ENCODE peak calls at places on chromosomes 11 and 22, in six cellular contexts. J is uterus, Y is neural progenitor cell, O is adrenal gland, F is body of pancreas, E is heart left ventricle. Z is an unnamed sample.
A peak's percentile ranks its signal among the peaks of the same experiment; 100 is the strongest.

GRCh38 chr11:34631737-34632104 is 10.8 kb downstream of the EHF start:
- DNase-seq in F (peak; percentile 71), J (no peak), O (peak; percentile 51), E (no peak), Y (no peak), Z (no peak)

GRCh38 chr11:102494216-102494615 is 36.3 kb downstream of the MMP7 start:
- DNase-seq in O (no peak), Y (no peak), E (no peak), J (no peak), F (no peak), Z (no peak)

GRCh38 chr11:65150513-65151271 is 16.4 kb upstream of the SYVN1 start:
- DNase-seq in Y (no peak), J (peak; percentile 73), F (peak; percentile 94), E (peak; percentile 89), O (peak; percentile 98), Z (peak; percentile 50)

GRCh38 chr11:96204366-96204659 is 138.7 kb downstream of the MAML2 start:
- DNase-seq in E (no peak), Y (no peak), O (no peak), J (no peak), F (no peak), Z (no peak)

GRCh38 chr11:58549644-58550043 is 26.0 kb downstream of the LPXN start:
- DNase-seq in Y (no peak), O (no peak), E (peak; percentile 64), F (no peak), J (no peak), Z (no peak)

GRCh38 chr11:123493393-123494063 is 63.5 kb downstream of the GRAMD1B start:
- DNase-seq in F (no peak), E (no peak), O (no peak), Y (peak; percentile 33), J (no peak), Z (no peak)

GRCh38 chr11:130831506-130832385 is 84.5 kb downstream of the SNX19 start:
- DNase-seq in Y (peak; percentile 45), J (no peak), F (no peak), E (no peak), O (no peak), Z (no peak)

GRCh38 chr11:68337399-68337835 is 25.0 kb downstream of the LRP5 start:
- DNase-seq in F (no peak), J (no peak), E (no peak), Y (no peak), O (no peak), Z (no peak)

GRCh38 chr22:20904008-20904979 is 12.9 kb upstream of the CRKL start:
- DNase-seq in O (peak; percentile 70), E (no peak), F (no peak), J (peak; percentile 28), Y (no peak), Z (peak; percentile 27)

GRCh38 chr22:40044870-40045834 is 50.4 kb downstream of the FAM83F start:
- DNase-seq in J (peak; percentile 43), O (peak; percentile 53), E (peak; percentile 59), Y (peak; percentile 86), F (peak; percentile 69), Z (peak; percentile 75)

GRCh38 chr11:79087238-79087956 is 353.4 kb downstream of the TENM4 start:
- DNase-seq in O (no peak), Y (peak; percentile 71), J (no peak), E (no peak), F (no peak), Z (no peak)

GRCh38 chr22:38272373-38273134 is at the start of gene TMEM184B:
- DNase-seq in O (peak; percentile 75), J (peak; percentile 81), F (peak; percentile 86), E (peak; percentile 86), Y (peak; percentile 94), Z (peak; percentile 76)

GRCh38 chr22:28759861-28760560 is 12.5 kb upstream of the CCDC117 start:
- DNase-seq in J (no peak), Y (peak; percentile 28), E (no peak), F (no peak), O (no peak), Z (no peak)

GRCh38 chr22:50175191-50175461 is 4.6 kb downstream of the PANX2 start:
- DNase-seq in J (no peak), Y (no peak), F (no peak), E (peak; percentile 23), O (no peak), Z (no peak)

GRCh38 chr22:37020192-37020479 is 594 bp downstream of the MPST start:
- DNase-seq in J (peak; percentile 27), O (no peak), E (peak; percentile 43), F (peak; percentile 61), Y (no peak), Z (no peak)

GRCh38 chr22:39266398-39267030 is 21.7 kb upstream of the PDGFB start:
- DNase-seq in O (no peak), Y (no peak), F (no peak), E (peak; percentile 57), J (no peak), Z (no peak)

GRCh38 chr11:24356501-24356900 is 140.4 kb upstream of the LUZP2 start:
- DNase-seq in E (no peak), J (no peak), O (no peak), Y (peak; percentile 7), F (no peak), Z (no peak)

GRCh38 chr11:125091247-125091876 is 20.1 kb downstream of the TMEM218 start:
- DNase-seq in E (peak; percentile 54), Y (peak; percentile 89), F (peak; percentile 24), O (no peak), J (no peak), Z (peak; percentile 64)

GRCh38 chr11:114348200-114349191 is 51.8 kb downstream of the C11orf71 start:
- DNase-seq in O (peak; percentile 61), E (no peak), J (no peak), F (peak; percentile 55), Y (peak; percentile 64), Z (no peak)

GRCh38 chr11:92653448-92653847 is 316.0 kb upstream of the MTNR1B start:
- DNase-seq in O (no peak), E (no peak), F (no peak), J (no peak), Y (no peak), Z (no peak)

GRCh38 chr22:45263790-45264269 is 20.9 kb upstream of the UPK3A start:
- DNase-seq in O (peak; percentile 88), J (peak; percentile 74), E (peak; percentile 86), F (peak; percentile 83), Y (peak; percentile 80), Z (peak; percentile 63)

GRCh38 chr11:33258631-33259184 is 1.5 kb downstream of the HIPK3 start:
- DNase-seq in E (no peak), Y (no peak), F (peak; percentile 14), O (no peak), J (no peak), Z (no peak)

GRCh38 chr11:33262016-33262638 is 4.9 kb downstream of the HIPK3 start:
- DNase-seq in J (no peak), O (no peak), E (no peak), F (no peak), Y (no peak), Z (no peak)

GRCh38 chr11:33257160-33257896 is at the start of gene HIPK3:
- DNase-seq in J (peak; percentile 83), E (peak; percentile 90), F (peak; percentile 87), O (peak; percentile 80), Y (peak; percentile 94), Z (peak; percentile 81)

GRCh38 chr11:33257897-33258630 is 883 bp downstream of the HIPK3 start:
- DNase-seq in O (peak; percentile 86), Y (peak; percentile 88), J (peak; percentile 95), F (peak; percentile 84), E (peak; percentile 92), Z (peak; percentile 90)

DNA sequence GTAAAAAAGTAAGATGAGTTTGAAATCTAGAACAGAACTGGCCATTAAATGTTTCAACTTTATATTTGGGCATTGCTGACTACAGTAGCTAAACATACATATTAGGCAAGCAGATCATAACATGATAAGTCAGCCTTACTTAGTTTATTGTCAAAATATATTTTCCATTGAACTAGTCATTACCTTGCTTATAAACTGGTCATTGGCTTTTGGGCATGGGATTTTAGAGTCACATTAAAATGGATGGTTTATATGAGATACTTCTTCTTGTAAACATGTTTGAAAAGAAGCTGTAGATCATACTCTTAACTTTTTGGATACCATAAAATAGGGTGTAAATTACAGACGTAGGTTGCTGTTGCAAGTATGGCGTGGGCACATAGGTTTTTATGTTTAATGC is 2.7 kb downstream of the HIPK3 start:
- DNase-seq in J (no peak), E (no peak), O (no peak), F (no peak), Y (no peak), Z (no peak)
- H3K4me1 ChIP-seq in J (no peaks in the 10 kb centered on the region), E (peaks cover 31% of the 10 kb centered on the region), O (peaks cover 36% of the 10 kb centered on the region), F (peaks cover 58% of the 10 kb centered on the region), Y (peaks cover 21% of the 10 kb centered on the region), Z (peaks cover 6% of the 10 kb centered on the region)

GRCh38 chr11:111447931-111448330 is 64.3 kb downstream of the BTG4 start:
- DNase-seq in Y (no peak), F (no peak), J (no peak), E (no peak), O (no peak), Z (no peak)

GRCh38 chr11:111443640-111444039 is 64.6 kb upstream of the POU2AF1 start:
- DNase-seq in O (no peak), Y (no peak), J (no peak), E (no peak), F (no peak), Z (no peak)

GRCh38 chr11:111446404-111447152 is 65.6 kb downstream of the BTG4 start:
- DNase-seq in J (peak; percentile 71), F (peak; percentile 76), O (peak; percentile 82), Y (peak; percentile 85), E (peak; percentile 86), Z (peak; percentile 74)

GRCh38 chr11:111444040-111444439 is 65.0 kb upstream of the POU2AF1 start:
- DNase-seq in Y (no peak), F (no peak), E (no peak), O (no peak), J (no peak), Z (no peak)

DNA sequence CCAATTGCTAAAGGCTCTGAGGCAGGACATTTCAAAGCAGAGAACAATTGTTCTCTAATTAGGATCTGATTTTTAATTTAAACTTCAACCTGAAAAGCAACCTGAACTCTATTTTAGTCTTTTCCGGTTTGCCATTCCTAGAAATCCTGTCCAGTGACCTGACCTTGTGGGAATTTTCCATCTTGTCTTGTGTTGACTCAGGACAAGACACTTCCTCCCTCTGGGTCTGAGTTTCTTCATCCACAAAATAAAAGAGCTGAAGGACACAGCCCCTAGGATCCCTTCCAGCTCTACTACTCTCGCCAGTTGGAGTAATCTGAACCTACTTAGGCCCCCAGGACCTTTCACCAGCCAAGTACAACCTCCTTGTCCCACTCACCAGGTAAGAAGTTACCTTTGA is 66.5 kb upstream of the POU2AF1 start:
- DNase-seq in F (no peak), E (no peak), J (no peak), Y (no peak), O (no peak), Z (no peak)
- H3K4me1 ChIP-seq in F (peaks cover 11% of the 10 kb centered on the region), E (peaks cover 9% of the 10 kb centered on the region), J (no peaks in the 10 kb centered on the region), Y (no peaks in the 10 kb centered on the region), O (peaks cover 7% of the 10 kb centered on the region), Z (no peaks in the 10 kb centered on the region)

DNA sequence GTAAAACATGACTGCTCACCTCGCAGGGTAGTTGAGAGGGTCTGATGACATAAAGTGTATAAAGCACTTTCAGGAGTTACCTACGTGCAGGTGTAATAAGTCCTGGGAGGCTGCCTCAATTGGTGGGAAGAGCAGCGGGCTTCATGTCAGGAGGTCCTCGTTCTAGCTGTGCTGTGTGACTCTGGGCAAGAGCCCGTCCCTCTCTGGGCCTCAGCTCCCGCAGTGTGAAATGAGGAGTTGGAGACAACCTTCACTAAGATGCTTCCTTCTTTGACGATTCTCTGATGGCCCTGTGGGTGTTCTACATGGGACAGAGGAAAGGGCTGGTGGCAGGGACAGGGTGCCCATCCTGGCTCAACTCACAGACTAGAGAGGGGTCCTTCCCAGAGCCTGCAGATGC is 57.8 kb downstream of the TP53I11 start:
- DNase-seq in E (no peak), F (no peak), J (no peak), Y (no peak), O (no peak), Z (no peak)
- H3K4me1 ChIP-seq in E (peaks cover 27% of the 10 kb centered on the region), F (no peaks in the 10 kb centered on the region), J (no peaks in the 10 kb centered on the region), Y (peaks cover 32% of the 10 kb centered on the region), O (peaks cover 3% of the 10 kb centered on the region), Z (peaks cover 9% of the 10 kb centered on the region)

GRCh38 chr11:122150484-122151124 is 34.6 kb upstream of the BLID start:
- DNase-seq in F (no peak), J (no peak), O (no peak), Y (no peak), E (no peak), Z (no peak)
- H3K4me1 ChIP-seq in F (no peaks in the 10 kb centered on the region), J (no peaks in the 10 kb centered on the region), O (no peaks in the 10 kb centered on the region), Y (peaks cover 4% of the 10 kb centered on the region), E (no peaks in the 10 kb centered on the region), Z (peaks cover 4% of the 10 kb centered on the region)

Z was measured in ovary.